ENCODE peak calls at places on chromosomes 7 and 10, in nine cellular contexts. E is stomach, Z is suprapubic skin, X is adrenal gland, F is cardiac fibroblast, A is heart right ventricle, N is neural progenitor cell, S is AG10803, Y is astrocyte of the spinal cord. Q is an unnamed sample.

GRCh38 chr10:132911712-132912097 is 30.7 kb downstream of the CFAP46 start:
- DNase-seq in A (no peak), X (no peak), F (no peak), Y (no peak), Z (no peak), S (no peak), E (no peak), N (no peak), Q (no peak)

GRCh38 chr10:131094406-131095108 is 217.0 kb downstream of the TCERG1L start:
- DNase-seq in A (no peak), S (no peak), X (peak; percentile 74), F (peak; percentile 2), Y (no peak), N (no peak), E (no peak), Z (no peak), Q (no peak)

GRCh38 chr7:74483402-74484336 is 30.0 kb downstream of the GTF2IRD1 start:
- DNase-seq in E (no peak), F (peak; percentile 61), X (peak; percentile 53), N (no peak), Z (no peak), Y (peak; percentile 64), A (no peak), S (peak; percentile 76), Q (peak; percentile 88)

GRCh38 chr10:16893664-16894063 is 76.4 kb upstream of the RSU1 start:
- DNase-seq in F (no peak), N (no peak), S (no peak), E (no peak), Y (no peak), X (no peak), A (no peak), Z (no peak), Q (no peak)

GRCh38 chr10:7458554-7458953 is 47.7 kb upstream of the SFMBT2 start:
- DNase-seq in Z (no peak), Y (no peak), N (no peak), S (peak; percentile 8), A (no peak), F (peak; percentile 1), E (no peak), X (no peak), Q (no peak)

GRCh38 chr7:81111781-81112540 is 193.1 kb upstream of the SEMA3C start:
- DNase-seq in Y (no peak), N (no peak), E (no peak), A (no peak), F (no peak), Z (no peak), X (no peak), S (peak; percentile 24), Q (peak; percentile 26)

GRCh38 chr7:141674201-141674671 is 27.7 kb downstream of the DENND11 start:
- DNase-seq in Z (no peak), A (peak; percentile 48), N (peak; percentile 92), F (peak; percentile 91), Y (peak; percentile 49), S (no peak), E (no peak), X (no peak), Q (peak; percentile 55)

GRCh38 chr7:142881586-142882337 is 3.8 kb downstream of the TRPV6 start:
- DNase-seq in Z (peak; percentile 64), A (no peak), N (no peak), Y (no peak), S (no peak), X (peak; percentile 11), E (no peak), F (no peak), Q (no peak)

GRCh38 chr7:73931502-73931901 is 70.5 kb downstream of the TMEM270 start:
- DNase-seq in N (no peak), X (no peak), S (no peak), E (no peak), Z (no peak), A (no peak), F (no peak), Y (no peak), Q (no peak)

GRCh38 chr7:78746261-78746660 is 707.2 kb downstream of the MAGI2 start:
- DNase-seq in E (no peak), Z (no peak), S (no peak), A (no peak), F (no peak), N (no peak), Y (no peak), X (no peak), Q (peak; percentile 53)

GRCh38 chr10:32054087-32054486 is 2.1 kb downstream of the KIF5B start:
- DNase-seq in N (peak; percentile 43), E (no peak), F (peak; percentile 72), S (peak; percentile 59), Z (no peak), Y (peak; percentile 63), X (no peak), A (no peak), Q (peak; percentile 90)

GRCh38 chr10:112507988-112508387 is 61.0 kb downstream of the VTI1A start:
- DNase-seq in N (no peak), X (no peak), Y (no peak), Z (no peak), S (no peak), E (no peak), F (no peak), A (no peak), Q (no peak)

GRCh38 chr10:110893559-110894179 is 21.9 kb downstream of the PDCD4 start:
- DNase-seq in A (no peak), S (peak; percentile 54), Y (peak; percentile 60), E (no peak), N (peak; percentile 48), Z (no peak), F (peak; percentile 69), X (no peak), Q (no peak)

GRCh38 chr10:8055420-8056349 is 1.2 kb downstream of the GATA3 start:
- DNase-seq in F (no peak), X (peak; percentile 49), Y (no peak), E (no peak), N (no peak), S (no peak), A (no peak), Z (no peak), Q (no peak)

GRCh38 chr7:30785786-30786185 is 14.6 kb downstream of the MINDY4 start:
- DNase-seq in E (no peak), Z (no peak), N (no peak), X (no peak), A (no peak), Y (no peak), F (no peak), S (no peak), Q (no peak)

GRCh38 chr10:102422586-102423129 is 2.0 kb downstream of the FBXL15 start:
- DNase-seq in E (peak; percentile 87), F (peak; percentile 75), X (peak; percentile 85), S (peak; percentile 65), A (peak; percentile 77), N (peak; percentile 83), Y (peak; percentile 64), Z (no peak), Q (no peak)

GRCh38 chr10:53899463-53899862 is 901.6 kb downstream of the PCDH15 start:
- DNase-seq in N (no peak), F (no peak), A (no peak), Y (no peak), Z (no peak), S (no peak), E (no peak), X (no peak), Q (no peak)

GRCh38 chr10:27741173-27742091 is 4.2 kb downstream of the MKX start:
- DNase-seq in Z (no peak), E (no peak), N (peak; percentile 51), A (no peak), Y (no peak), X (peak; percentile 27), F (no peak), S (no peak), Q (no peak)

GRCh38 chr10:115209133-115209532 is 116.0 kb downstream of the ATRNL1 start:
- DNase-seq in A (no peak), F (no peak), Z (no peak), Y (no peak), N (no peak), X (no peak), S (no peak), E (no peak), Q (no peak)

GRCh38 chr10:49408437-49409306 is 12.8 kb upstream of the DRGX start:
- DNase-seq in A (no peak), Y (no peak), N (no peak), X (no peak), F (no peak), E (no peak), Z (no peak), S (no peak), Q (no peak)
- TF ChIP-seq CTCF in A (peak; percentile 16), Y (peak; percentile 13), N (peak; percentile 18), X (peak; percentile 15), F (no peak), E (no peak), Z (no peak), S (peak; percentile 20), Q (peak; percentile 47)

DNA sequence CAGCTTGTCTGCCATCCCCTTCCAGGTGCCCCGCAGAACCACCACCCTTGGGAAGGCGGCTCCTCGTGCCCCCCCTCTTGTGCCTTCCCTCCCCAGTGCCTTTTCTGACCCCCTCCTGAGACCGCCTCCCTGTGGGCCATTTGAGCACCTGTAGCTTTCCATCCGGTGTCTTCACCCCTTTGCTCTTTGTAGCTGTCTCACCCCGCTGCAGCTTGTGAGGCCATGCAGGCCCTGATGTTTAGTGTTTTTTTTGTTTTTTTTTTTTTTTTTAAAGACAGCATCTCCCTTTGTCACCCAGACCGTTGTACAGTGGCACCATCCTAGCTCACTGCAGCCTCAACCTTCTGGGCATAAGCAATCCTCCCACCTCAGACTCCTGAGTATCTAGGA is 52.5 kb downstream of the CUX1 start:
- DNase-seq in E (no peak), F (no peak), A (no peak), X (no peak), N (no peak), S (no peak), Z (no peak), Y (no peak), Q (no peak)
- H3K4me3 ChIP-seq in E (no peak overlapping the region), F (no peak overlapping the region), A (no peak overlapping the region), X (no peak overlapping the region), N (no peak overlapping the region), S (no peak overlapping the region), Z (no peak overlapping the region), Y (no peak overlapping the region), Q (no peak overlapping the region)

GRCh38 chr10:93473161-93473560 is 9.0 kb downstream of the MYOF start:
- DNase-seq in X (no peak), S (no peak), A (no peak), Y (no peak), E (no peak), F (no peak), N (no peak), Z (no peak), Q (no peak)
- TF ChIP-seq CTCF in X (no peak), S (no peak), A (no peak), Y (no peak), E (no peak), F (no peak), N (no peak), Z (no peak), Q (no peak)

DNA sequence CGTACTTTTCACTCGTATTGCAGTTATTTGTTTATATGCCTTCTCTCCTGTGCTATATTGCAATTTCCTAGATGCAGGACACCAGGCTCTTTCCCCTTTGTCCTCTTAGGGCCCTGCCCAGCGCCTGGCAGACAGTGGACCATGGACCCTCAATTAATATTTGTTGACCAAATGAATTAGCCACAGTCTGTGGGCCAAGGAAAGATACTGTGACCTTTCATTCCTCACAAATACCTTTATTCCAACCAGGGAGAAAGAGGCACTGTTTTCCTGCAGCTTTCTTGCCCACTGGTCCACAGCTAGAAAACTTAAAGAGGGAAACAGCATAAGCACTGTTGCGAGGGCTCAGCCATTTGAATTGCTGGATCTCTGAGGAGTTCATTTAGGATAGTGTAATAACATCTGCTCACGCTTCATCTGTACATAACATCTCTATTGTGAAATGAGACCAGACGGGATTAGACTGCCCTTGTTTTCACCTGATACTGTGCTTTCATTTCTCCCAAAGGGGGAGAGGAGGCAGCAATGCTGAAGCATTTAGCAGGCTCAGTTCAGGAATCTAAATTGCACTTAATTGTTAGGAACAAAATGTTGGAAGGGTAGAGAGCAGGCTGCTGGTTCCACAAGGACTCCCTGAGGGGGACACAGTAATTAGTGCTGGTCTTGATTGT is 46.7 kb downstream of the TNS3 start:
- DNase-seq in Z (no peak), S (peak; percentile 62), F (no peak), N (peak; percentile 75), Y (peak; percentile 22), E (no peak), X (no peak), A (no peak), Q (no peak)
- H3K4me3 ChIP-seq in Z (no peak overlapping the region), S (no peak overlapping the region), F (no peak overlapping the region), N (peak overlapping the region; percentile 64), Y (no peak overlapping the region), E (no peak overlapping the region), X (no peak overlapping the region), A (no peak overlapping the region), Q (peak overlapping the region; percentile 80)